ENCODE peak calls at places on chromosomes 12 and 14, in eight cellular contexts. A, F, O, Y, W, C, M and Q are unnamed samples.

GRCh38 chr14:30884925-30885324 is 10.6 kb downstream of the COCH start:
- DNase-seq in Y (no peak), A (no peak), C (no peak), W (no peak), O (no peak), F (no peak), M (no peak), Q (no peak)

GRCh38 chr12:70032076-70032475 is 207.0 kb downstream of the MYRFL start:
- DNase-seq in C (no peak), A (no peak), O (no peak), Y (no peak), W (no peak), M (no peak), F (no peak), Q (no peak)

GRCh38 chr12:54945082-54945481 is 39.5 kb downstream of the TESPA1 start:
- DNase-seq in A (no peak), O (no peak), M (no peak), Y (peak), C (peak), F (no peak), W (no peak), Q (peak)

GRCh38 chr14:61322799-61323290 is 1.5 kb downstream of the PRKCH start:
- DNase-seq in W (no peak), C (peak), Y (peak), A (peak), M (no peak), F (no peak), O (peak), Q (peak)

GRCh38 chr14:104486222-104486743 is 93.3 kb upstream of the C14orf180 start:
- DNase-seq in M (no peak), C (no peak), Y (no peak), O (no peak), A (no peak), F (no peak), W (no peak), Q (no peak)

GRCh38 chr12:109488051-109488665 is 10.7 kb downstream of the UBE3B start:
- DNase-seq in Y (no peak), F (no peak), A (no peak), O (no peak), C (no peak), W (no peak), M (no peak), Q (no peak)

GRCh38 chr14:33840797-33841196 is 110.1 kb downstream of the EGLN3 start:
- DNase-seq in C (no peak), M (no peak), A (no peak), W (no peak), Y (no peak), F (no peak), O (no peak), Q (no peak)

GRCh38 chr14:70098257-70098809 is 90.4 kb downstream of the SLC8A3 start:
- DNase-seq in F (no peak), M (no peak), W (no peak), A (no peak), Y (no peak), C (no peak), O (no peak), Q (no peak)

GRCh38 chr12:114291389-114292075 is 114.4 kb downstream of the TBX5 start:
- DNase-seq in O (no peak), A (no peak), F (no peak), C (no peak), M (no peak), Y (no peak), W (no peak), Q (no peak)

GRCh38 chr12:79006306-79006705 is 141.7 kb downstream of the SYT1 start:
- DNase-seq in F (no peak), C (no peak), A (no peak), Y (peak), M (no peak), W (no peak), O (no peak), Q (peak)

GRCh38 chr12:13163868-13164267 is 32.7 kb upstream of the EMP1 start:
- DNase-seq in W (no peak), A (no peak), O (no peak), F (no peak), C (no peak), Y (peak), M (no peak), Q (peak)

GRCh38 chr14:66056926-66057552 is 429.1 kb upstream of the CCDC196 start:
- DNase-seq in O (no peak), Y (no peak), W (no peak), M (no peak), C (no peak), F (no peak), A (no peak), Q (no peak)

GRCh38 chr12:4274396-4274959 is 916 bp downstream of the CCND2 start:
- DNase-seq in C (no peak), W (no peak), Y (no peak), F (no peak), A (no peak), M (no peak), O (no peak), Q (no peak)

GRCh38 chr14:90577661-90578282 is 180.9 kb downstream of the CALM1 start:
- DNase-seq in Y (no peak), F (peak), C (no peak), W (peak), A (no peak), M (no peak), O (no peak), Q (no peak)

GRCh38 chr12:123595729-123596128 is 6.2 kb upstream of the DDX55 start:
- DNase-seq in O (no peak), F (no peak), M (no peak), W (no peak), C (no peak), A (no peak), Y (no peak), Q (no peak)

DNA sequence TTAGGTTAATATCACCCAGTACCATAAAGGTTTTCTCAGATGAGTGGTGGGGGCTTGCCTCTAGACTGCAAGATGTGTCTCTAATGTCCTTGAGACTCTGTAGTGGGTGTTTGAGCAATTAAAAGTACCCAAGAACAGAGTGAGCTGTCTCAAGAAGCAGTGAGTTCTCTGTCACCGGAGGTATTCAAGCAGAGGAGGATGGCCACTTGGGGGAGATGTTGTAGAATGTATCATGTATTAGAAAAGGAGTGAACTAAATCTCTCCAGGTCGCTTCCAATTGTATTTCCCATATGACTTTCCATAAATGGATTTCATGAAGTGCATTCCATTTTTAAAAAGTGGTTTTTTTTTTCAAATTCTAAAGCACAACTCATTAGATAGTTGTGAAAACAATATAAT is 35.0 kb downstream of the SLC17A8 start:
- DNase-seq in O (no peak), Y (no peak), C (no peak), W (no peak), F (no peak), A (peak), M (no peak), Q (peak)
- TF ChIP-seq CTCF in O (no peak), Y (no peak), C (peak), W (peak), F (peak), A (peak), M (no peak), Q (peak)

GRCh38 chr12:97313471-97314190 is 149.0 kb upstream of the RMST start:
- DNase-seq in O (no peak), M (no peak), W (no peak), F (no peak), C (no peak), Y (no peak), A (peak), Q (no peak)

GRCh38 chr12:97308576-97309198 is 153.9 kb upstream of the RMST start:
- DNase-seq in C (no peak), W (no peak), A (peak), Y (peak), F (no peak), M (no peak), O (no peak), Q (peak)

GRCh38 chr12:97309921-97310320 is 152.7 kb upstream of the RMST start:
- DNase-seq in Y (no peak), O (no peak), A (no peak), M (no peak), C (no peak), F (no peak), W (no peak), Q (no peak)

GRCh38 chr12:97312570-97313135 is 150.0 kb upstream of the RMST start:
- DNase-seq in Y (no peak), F (no peak), A (no peak), O (no peak), C (no peak), W (no peak), M (no peak), Q (no peak)
- TF ChIP-seq CTCF in Y (no peak), F (no peak), A (no peak), O (no peak), C (no peak), W (no peak), M (no peak), Q (no peak)

GRCh38 chr12:28442101-28442500 is 251.8 kb downstream of the CCDC91 start:
- DNase-seq in C (no peak), Y (no peak), O (no peak), F (no peak), A (no peak), W (no peak), M (no peak), Q (no peak)

GRCh38 chr12:28446031-28446430 is 255.8 kb downstream of the CCDC91 start:
- DNase-seq in W (no peak), F (no peak), A (no peak), M (no peak), Y (no peak), O (no peak), C (no peak), Q (no peak)

GRCh38 chr12:28440209-28440608 is 250.0 kb downstream of the CCDC91 start:
- DNase-seq in C (no peak), A (no peak), O (no peak), Y (peak), F (no peak), M (no peak), W (no peak), Q (no peak)

GRCh38 chr12:28443337-28443736 is 253.1 kb downstream of the CCDC91 start:
- DNase-seq in F (no peak), Y (no peak), W (no peak), M (no peak), A (no peak), C (no peak), O (no peak), Q (no peak)
- TF ChIP-seq CTCF in F (no peak), Y (no peak), W (no peak), M (no peak), A (no peak), C (no peak), O (no peak), Q (no peak)

GRCh38 chr14:57634335-57634734 is 140.7 kb upstream of the CCDC198 start:
- DNase-seq in W (no peak), F (no peak), M (no peak), A (no peak), O (no peak), Y (peak), C (no peak), Q (no peak)
- TF ChIP-seq CTCF in W (no peak), F (no peak), M (no peak), A (no peak), O (no peak), Y (no peak), C (no peak), Q (no peak)

DNA sequence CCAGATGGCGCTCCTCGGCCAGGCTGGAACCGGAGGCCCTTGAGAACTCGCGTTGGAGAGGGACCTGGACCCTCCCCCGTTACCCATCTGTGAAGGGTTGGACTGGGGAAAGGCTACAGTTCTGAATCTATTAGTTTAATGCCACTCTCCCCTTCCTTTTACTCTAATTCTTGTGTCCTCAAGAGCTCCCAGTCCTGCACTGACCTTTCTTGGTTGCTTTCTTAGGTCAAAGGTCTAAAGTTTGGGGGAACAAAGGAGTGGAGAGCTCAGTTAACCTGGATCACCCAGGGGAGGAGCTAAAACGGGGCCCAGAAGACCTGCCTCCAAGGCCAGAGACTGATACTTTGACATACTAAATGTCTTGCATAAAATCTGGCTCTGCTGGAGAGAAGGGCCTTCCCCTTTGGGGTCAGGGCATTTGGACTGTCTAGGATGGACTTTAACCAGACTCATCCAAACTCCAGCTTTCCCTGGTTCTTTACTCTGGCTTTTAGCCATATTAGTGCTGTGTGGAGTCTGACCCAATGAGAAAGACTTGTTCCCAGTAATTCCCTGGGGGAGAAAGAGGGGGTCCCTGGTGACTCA is 923 bp upstream of the MLF2 start:
- DNase-seq in M (peak), A (no peak), W (no peak), Y (no peak), F (no peak), C (no peak), O (no peak), Q (no peak)
- TF ChIP-seq CTCF in M (no peak), A (no peak), W (peak), Y (peak), F (peak), C (peak), O (peak), Q (peak)

GRCh38 chr12:27844427-27845090 is 64.5 kb upstream of the MANSC4 start:
- DNase-seq in W (no peak), Y (peak), C (no peak), F (no peak), A (peak), O (no peak), M (no peak), Q (no peak)

GRCh38 chr12:27838543-27838942 is 58.5 kb upstream of the MANSC4 start:
- DNase-seq in C (no peak), O (no peak), A (no peak), Y (no peak), W (no peak), F (no peak), M (no peak), Q (no peak)

GRCh38 chr12:27843714-27844245 is 63.7 kb upstream of the MANSC4 start:
- DNase-seq in Y (peak), M (no peak), W (no peak), O (no peak), C (no peak), F (no peak), A (peak), Q (no peak)

GRCh38 chr12:27841392-27841882 is 61.4 kb upstream of the MANSC4 start:
- DNase-seq in W (no peak), C (no peak), Y (no peak), M (no peak), A (no peak), O (no peak), F (no peak), Q (peak)

GRCh38 chr12:27840229-27840999 is 60.4 kb upstream of the MANSC4 start:
- DNase-seq in M (no peak), C (no peak), A (no peak), F (no peak), O (no peak), Y (peak), W (no peak), Q (peak)
- TF ChIP-seq CTCF in M (no peak), C (no peak), A (no peak), F (peak), O (no peak), Y (peak), W (no peak), Q (peak)

GRCh38 chr14:93975791-93976476 is 436 bp downstream of the ASB2 start:
- DNase-seq in C (no peak), O (no peak), W (no peak), F (no peak), A (no peak), M (no peak), Y (no peak), Q (no peak)
- TF ChIP-seq CTCF in C (no peak), O (no peak), W (peak), F (no peak), A (no peak), M (no peak), Y (no peak), Q (no peak)

GRCh38 chr12:132461526-132461925 is 28.4 kb upstream of the FBRSL1 start:
- DNase-seq in W (no peak), A (no peak), O (no peak), M (no peak), F (no peak), C (no peak), Y (no peak), Q (no peak)

GRCh38 chr12:132462778-132463177 is 27.2 kb upstream of the FBRSL1 start:
- DNase-seq in O (no peak), Y (no peak), C (no peak), F (no peak), A (no peak), M (no peak), W (no peak), Q (no peak)

GRCh38 chr12:132458441-132459225 is 31.3 kb upstream of the FBRSL1 start:
- DNase-seq in Y (no peak), A (no peak), M (no peak), O (no peak), C (no peak), W (no peak), F (no peak), Q (no peak)

GRCh38 chr12:132459270-132459669 is 30.7 kb upstream of the FBRSL1 start:
- DNase-seq in A (no peak), Y (no peak), F (no peak), C (no peak), M (no peak), O (no peak), W (no peak), Q (no peak)

GRCh38 chr12:132460571-132460970 is 29.4 kb upstream of the FBRSL1 start:
- DNase-seq in C (no peak), Y (no peak), M (no peak), F (no peak), A (no peak), O (no peak), W (no peak), Q (peak)
- TF ChIP-seq CTCF in C (peak), Y (no peak), M (peak), F (peak), A (peak), O (peak), W (no peak), Q (peak)